ENCODE peak calls at places on chromosomes 6 and 20, in ten cellular contexts. C, X, O, E, U, P, S, V, F and Y are unnamed samples.

GRCh38 chr20:62499758-62500236 is 24.0 kb upstream of the GATA5 start:
- ATAC-seq in C (no peak), X (peak), O (no peak), E (peak), U (no peak), P (peak), S (no peak), V (no peak), F (peak), Y (peak)

GRCh38 chr20:62723351-62723750 is 14.7 kb downstream of the NTSR1 start:
- ATAC-seq in C (no peak), X (no peak), O (no peak), E (no peak), U (no peak), P (no peak), S (peak), V (no peak), F (no peak), Y (peak)

GRCh38 chr20:16438100-16438499 is 135.1 kb downstream of the KIF16B start:
- ATAC-seq in C (peak), X (no peak), O (no peak), E (no peak), U (no peak), P (peak), S (no peak), V (no peak), F (no peak), Y (no peak)

GRCh38 chr6:112651239-112651638 is 304.1 kb downstream of the RFPL4B start:
- ATAC-seq in C (peak), X (no peak), O (no peak), E (no peak), U (no peak), P (no peak), S (no peak), V (no peak), F (peak), Y (peak)

GRCh38 chr6:143097224-143097795 is 36.6 kb downstream of the AIG1 start:
- ATAC-seq in C (no peak), X (no peak), O (peak), E (no peak), U (no peak), P (no peak), S (no peak), V (no peak), F (no peak), Y (no peak)

GRCh38 chr6:150152891-150153876 is 10.3 kb downstream of the PPP1R14C start:
- ATAC-seq in C (no peak), X (no peak), O (no peak), E (no peak), U (no peak), P (no peak), S (no peak), V (peak), F (no peak), Y (no peak)

GRCh38 chr6:89134723-89135122 is 11.1 kb upstream of the PM20D2 start:
- ATAC-seq in C (no peak), X (no peak), O (no peak), E (no peak), U (no peak), P (no peak), S (no peak), V (no peak), F (no peak), Y (no peak)

GRCh38 chr6:167750956-167751358 is 75.8 kb upstream of the AFDN start:
- ATAC-seq in C (peak), X (peak), O (peak), E (no peak), U (peak), P (peak), S (peak), V (peak), F (peak), Y (peak)

GRCh38 chr6:3195695-3196497 is 31.6 kb downstream of the TUBB2B start:
- ATAC-seq in C (no peak), X (peak), O (no peak), E (peak), U (peak), P (no peak), S (peak), V (no peak), F (peak), Y (peak)

GRCh38 chr6:4487538-4487937 is 288.7 kb upstream of the CDYL start:
- ATAC-seq in C (no peak), X (peak), O (no peak), E (no peak), U (no peak), P (no peak), S (peak), V (no peak), F (no peak), Y (no peak)

DNA sequence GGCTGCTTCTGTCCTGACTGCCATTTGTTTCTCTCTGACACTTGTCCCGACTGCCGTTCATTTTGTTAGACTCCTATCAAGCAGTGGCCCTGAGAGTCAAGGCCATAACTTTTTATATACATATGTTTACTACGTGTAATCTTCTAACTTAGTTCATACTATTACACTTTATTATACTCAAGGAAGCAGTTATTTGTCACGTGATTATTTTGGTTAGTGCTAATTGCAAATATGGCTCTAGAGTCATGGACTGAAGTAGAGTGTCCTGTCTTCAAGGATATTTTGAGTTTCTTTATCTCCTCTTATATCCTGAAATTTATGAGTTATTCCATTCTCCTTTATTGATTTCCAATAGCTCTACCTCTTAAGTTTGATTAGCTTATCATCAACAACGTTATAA is 294.2 kb upstream of the RNF217 start:
- ATAC-seq in C (no peak), X (no peak), O (no peak), E (no peak), U (no peak), P (no peak), S (no peak), V (no peak), F (no peak), Y (no peak)
- TF ChIP-seq CTCF in C (no peak), X (no peak), O (no peak), E (no peak), U (no peak), P (no peak), S (no peak), V (no peak), F (no peak), Y (no peak)

DNA sequence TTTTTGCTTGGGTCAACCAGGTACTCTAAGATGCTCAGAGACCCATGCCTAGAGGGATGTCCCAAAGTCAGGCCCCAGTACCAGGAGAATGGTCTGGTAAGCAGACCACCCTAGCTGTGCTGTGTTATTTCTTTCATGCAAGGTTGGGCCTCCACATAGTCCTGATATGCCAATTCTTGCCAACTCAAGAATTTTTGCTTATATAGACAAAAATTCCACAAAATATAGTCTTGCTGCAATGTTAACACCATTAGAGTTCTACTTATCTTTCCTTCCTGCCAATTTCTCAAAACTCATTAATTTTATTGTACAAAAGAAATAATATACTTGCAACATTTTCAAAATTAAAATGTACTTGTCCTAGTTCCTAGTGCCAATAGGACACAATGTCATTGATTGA is 33.9 kb upstream of the TINAG start:
- ATAC-seq in C (peak), X (no peak), O (no peak), E (no peak), U (no peak), P (peak), S (no peak), V (no peak), F (no peak), Y (no peak)
- TF ChIP-seq POLR2A in C (no peak), X (no peak), O (no peak), E (no peak), U (no peak), P (no peak), S (no peak), V (no peak), F (no peak), Y (no peak)

GRCh38 chr6:157693867-157694266 is 129.2 kb upstream of the SNX9 start:
- ATAC-seq in C (peak), X (no peak), O (peak), E (no peak), U (no peak), P (no peak), S (peak), V (no peak), F (no peak), Y (no peak)
- TF ChIP-seq CTCF in C (no peak), X (no peak), O (no peak), E (no peak), U (no peak), P (no peak), S (no peak), V (no peak), F (no peak), Y (no peak)

GRCh38 chr6:135499441-135500340 is 2.2 kb upstream of the AHI1 start:
- ATAC-seq in C (no peak), X (no peak), O (no peak), E (no peak), U (no peak), P (no peak), S (no peak), V (no peak), F (no peak), Y (no peak)

GRCh38 chr6:135493218-135493961 is 4.2 kb downstream of the AHI1 start:
- ATAC-seq in C (no peak), X (no peak), O (no peak), E (no peak), U (no peak), P (no peak), S (no peak), V (no peak), F (no peak), Y (no peak)

GRCh38 chr6:135496805-135497411 is 632 bp downstream of the AHI1 start:
- ATAC-seq in C (no peak), X (no peak), O (no peak), E (no peak), U (no peak), P (no peak), S (no peak), V (no peak), F (no peak), Y (no peak)

GRCh38 chr6:135497412-135498177 is at the start of gene AHI1:
- ATAC-seq in C (peak), X (peak), O (peak), E (peak), U (peak), P (peak), S (peak), V (peak), F (peak), Y (peak)

DNA sequence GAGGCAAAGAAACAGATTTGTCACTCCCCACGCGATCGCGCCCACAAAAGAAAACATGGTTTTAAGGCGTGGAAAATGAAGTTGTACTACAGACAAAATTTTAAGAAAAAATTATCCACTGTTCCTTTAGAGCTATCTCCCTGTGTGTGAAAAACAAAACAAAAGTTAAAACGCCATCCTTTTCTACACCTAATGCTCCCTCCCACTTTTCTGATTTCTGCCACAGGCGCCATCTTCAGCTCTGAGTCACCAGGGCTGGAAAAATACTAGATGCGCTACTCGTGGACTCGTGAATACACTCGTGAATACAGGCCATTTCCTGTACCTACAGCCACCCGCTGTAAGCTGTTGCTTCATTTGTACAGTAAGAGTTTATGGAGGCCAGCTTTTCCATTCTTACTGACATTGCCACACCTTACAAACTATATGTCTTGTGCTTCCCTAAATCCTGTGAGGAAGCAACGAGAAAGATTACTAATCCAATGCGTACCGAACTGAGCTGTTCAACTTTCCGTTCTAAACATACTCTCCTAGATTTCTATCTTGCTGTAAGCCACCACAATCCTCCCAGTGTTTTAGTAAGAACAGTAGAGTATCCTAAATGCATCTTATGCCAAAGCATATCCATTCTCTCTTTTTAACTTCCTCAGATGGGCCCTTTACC is 770 bp upstream of the AHI1 start:
- ATAC-seq in C (peak), X (peak), O (peak), E (peak), U (peak), P (peak), S (peak), V (peak), F (peak), Y (peak)
- TF ChIP-seq POLR2A in C (no peak), X (peak), O (no peak), E (peak), U (peak), P (no peak), S (peak), V (peak), F (peak), Y (no peak)